ENCODE peak calls at places on chromosomes 6 and 20, in four cellular contexts. R is HepG2, L is upper lobe of left lung, A is HCT116. X is an unnamed sample.

GRCh38 chr20:36856691-36857635 is 19.0 kb upstream of the TLDC2 start:
- ATAC-seq in R (no peak), A (no peak), L (no peak), X (no peak)

GRCh38 chr6:100479180-100480035 is 14.7 kb upstream of the SIM1 start:
- ATAC-seq in R (peak; percentile 75), A (peak; percentile 81), L (peak; percentile 63), X (no peak)

GRCh38 chr6:38413097-38413800 is 226.5 kb downstream of the BTBD9 start:
- ATAC-seq in L (no peak), R (no peak), A (no peak), X (no peak)

GRCh38 chr6:135985471-135985870 is 134.0 kb downstream of the PDE7B start:
- ATAC-seq in L (no peak), A (no peak), R (no peak), X (no peak)

GRCh38 chr20:46257887-46258286 is 50.4 kb downstream of the CDH22 start:
- ATAC-seq in R (no peak), A (no peak), L (no peak), X (no peak)

GRCh38 chr20:22447448-22447778 is 137.0 kb downstream of the FOXA2 start:
- ATAC-seq in R (no peak), L (peak; percentile 5), A (no peak), X (no peak)

GRCh38 chr20:1328680-1329330 is at the start of gene SDCBP2:
- ATAC-seq in R (no peak), A (peak; percentile 48), L (no peak), X (no peak)

GRCh38 chr20:53609501-53610445 is 16.1 kb upstream of the ZNF217 start:
- ATAC-seq in L (peak; percentile 62), R (no peak), A (peak; percentile 33), X (no peak)

GRCh38 chr6:92122746-92123145 is 1296.6 kb downstream of the EPHA7 start:
- ATAC-seq in R (peak; percentile 63), A (no peak), L (no peak), X (no peak)

GRCh38 chr20:18055261-18055660 is 2.5 kb downstream of the OVOL2 start:
- ATAC-seq in A (no peak), R (no peak), L (no peak), X (no peak)

GRCh38 chr6:165663283-165663735 is 268 bp upstream of the PDE10A start:
- ATAC-seq in R (peak; percentile 18), A (no peak), L (peak; percentile 52), X (peak; percentile 9)

GRCh38 chr6:16539086-16539931 is 222.0 kb downstream of the ATXN1 start:
- ATAC-seq in A (peak; percentile 88), L (no peak), R (peak; percentile 94), X (no peak)

GRCh38 chr6:67541591-67541990 is 1093.5 kb upstream of the ADGRB3 start:
- ATAC-seq in R (no peak), L (no peak), A (no peak), X (no peak)

GRCh38 chr20:56554869-56555268 is 21.8 kb downstream of the FAM209B start:
- ATAC-seq in R (peak; percentile 76), A (peak; percentile 87), L (peak; percentile 81), X (peak; percentile 78)

GRCh38 chr20:9051508-9051907 is 17.4 kb upstream of the PLCB4 start:
- ATAC-seq in L (peak; percentile 69), R (no peak), A (peak; percentile 91), X (peak; percentile 89)

GRCh38 chr20:48189177-48189576 is 403.9 kb upstream of the SULF2 start:
- ATAC-seq in R (peak; percentile 74), L (no peak), A (peak; percentile 76), X (no peak)

GRCh38 chr20:10511166-10511506 is 76.0 kb downstream of the SLX4IP start:
- ATAC-seq in L (peak; percentile 19), R (peak; percentile 80), A (peak; percentile 54), X (peak; percentile 18)

GRCh38 chr6:123094768-123095167 is 98.7 kb downstream of the CLVS2 start:
- ATAC-seq in A (no peak), L (no peak), R (no peak), X (no peak)

GRCh38 chr6:14118091-14118439 is 493 bp downstream of the CD83 start:
- ATAC-seq in L (no peak), R (no peak), A (peak; percentile 37), X (no peak)

GRCh38 chr6:53029262-53029661 is 34.2 kb upstream of the GSTA4 start:
- ATAC-seq in A (no peak), L (no peak), R (no peak), X (no peak)

GRCh38 chr6:11636121-11636520 is 98.6 kb downstream of the TMEM170B start:
- ATAC-seq in A (no peak), L (no peak), R (no peak), X (no peak)

GRCh38 chr20:15854871-15855270 is 718.4 kb downstream of the KIF16B start:
- ATAC-seq in A (no peak), R (no peak), L (no peak), X (no peak)

GRCh38 chr20:15860850-15861249 is 712.4 kb downstream of the KIF16B start:
- ATAC-seq in R (no peak), A (no peak), L (no peak), X (no peak)

GRCh38 chr20:15862178-15862577 is 711.1 kb downstream of the KIF16B start:
- ATAC-seq in L (no peak), R (no peak), A (no peak), X (no peak)

GRCh38 chr20:15859061-15859460 is 714.2 kb downstream of the KIF16B start:
- ATAC-seq in R (no peak), A (no peak), L (no peak), X (no peak)

GRCh38 chr20:15857131-15857784 is 716.0 kb downstream of the KIF16B start:
- ATAC-seq in R (no peak), A (no peak), L (no peak), X (no peak)
- TF ChIP-seq CTCF in R (no peak), A (no peak), L (no peak), X (no peak)

DNA sequence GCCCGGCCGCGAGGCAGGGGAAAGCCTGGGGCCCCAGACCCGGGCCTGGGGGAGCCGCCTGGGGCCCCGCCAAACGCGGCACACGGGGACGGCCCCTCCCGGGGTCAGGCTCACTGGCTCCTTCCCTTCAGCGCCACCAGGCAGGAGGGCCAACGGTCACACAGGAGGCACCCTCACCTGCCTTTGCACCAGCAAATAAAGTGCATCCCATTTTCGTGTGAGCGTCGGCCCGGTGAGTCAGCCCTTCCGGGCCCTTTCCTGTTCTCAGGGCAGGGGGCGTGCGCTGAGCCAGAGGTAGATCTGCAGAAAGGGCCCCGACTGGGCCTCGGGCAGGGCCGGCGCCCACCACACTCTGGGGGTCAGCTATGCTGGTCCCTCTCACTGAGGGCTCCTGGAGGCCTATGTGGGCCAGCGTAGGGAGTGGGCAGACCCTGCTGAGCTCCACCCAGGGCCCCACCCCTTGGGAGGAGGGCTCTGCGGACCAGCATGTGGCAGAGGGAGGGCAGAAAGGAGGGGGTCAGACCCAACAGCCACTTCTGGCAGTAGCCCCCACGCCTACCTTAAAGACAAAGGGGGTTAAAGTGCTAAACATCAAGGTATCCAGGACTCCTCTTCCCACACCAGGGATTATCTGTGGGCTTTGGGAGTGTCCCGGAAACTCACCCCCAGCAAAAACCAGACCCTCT is 931 bp upstream of the UCKL1 start:
- ATAC-seq in R (peak; percentile 65), A (peak; percentile 78), L (peak; percentile 72), X (peak; percentile 44)
- TF ChIP-seq POLR2AphosphoS5 in R (peak; percentile 96), A (peak; percentile 89), L (no peak), X (peak; percentile 21)

DNA sequence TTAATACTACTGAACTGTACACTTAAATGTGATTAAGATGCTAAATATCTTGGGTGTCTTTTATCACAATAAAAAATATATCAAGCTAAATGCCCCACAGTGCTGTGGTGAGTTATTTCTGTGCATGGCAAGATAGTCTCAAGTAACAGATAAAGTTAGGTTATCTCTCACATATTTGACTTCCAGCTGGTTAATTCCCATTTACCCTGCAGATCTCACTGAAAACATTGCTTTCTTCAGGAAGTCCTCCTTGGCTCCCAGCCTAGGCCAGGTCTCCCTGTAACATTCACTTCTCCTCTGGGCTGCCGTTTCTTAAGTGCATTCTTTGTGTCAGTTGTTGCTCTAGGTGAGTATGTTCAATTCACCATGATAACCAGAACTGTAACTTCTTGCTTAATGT is 59.1 kb downstream of the SLC22A1 start:
- ATAC-seq in A (no peak), L (no peak), R (no peak), X (no peak)
- TF ChIP-seq POLR2A in A (no peak), L (no peak), R (no peak), X (no peak)

GRCh38 chr6:159842035-159842434 is 42.0 kb downstream of the PNLDC1 start:
- ATAC-seq in R (peak; percentile 79), A (peak; percentile 79), L (no peak), X (no peak)
- TF ChIP-seq CTCF in R (peak; percentile 48), A (peak; percentile 46), L (no peak), X (no peak)

GRCh38 chr6:143772662-143773061 is 70.5 kb upstream of the LTV1 start:
- ATAC-seq in R (no peak), A (no peak), L (peak; percentile 21), X (no peak)

GRCh38 chr6:143775326-143775725 is 67.8 kb upstream of the LTV1 start:
- ATAC-seq in R (no peak), L (no peak), A (no peak), X (no peak)

GRCh38 chr6:143772110-143772509 is 71.0 kb upstream of the LTV1 start:
- ATAC-seq in R (no peak), A (no peak), L (peak; percentile 39), X (no peak)

GRCh38 chr6:143773503-143773902 is 69.6 kb upstream of the LTV1 start:
- ATAC-seq in R (no peak), L (peak; percentile 77), A (no peak), X (peak; percentile 72)

GRCh38 chr6:143774347-143774746 is 68.8 kb upstream of the LTV1 start:
- ATAC-seq in R (no peak), A (no peak), L (peak; percentile 47), X (peak; percentile 52)
- TF ChIP-seq POLR2AphosphoS5 in R (no peak), A (no peak), L (no peak), X (peak; percentile 35)

GRCh38 chr20:4813839-4814695 is 92.4 kb downstream of the PRND start:
- ATAC-seq in A (no peak), R (no peak), L (peak; percentile 81), X (peak; percentile 55)
- TF ChIP-seq POLR2A in A (no peak), R (no peak), L (no peak), X (no peak)

X was measured in gastroesophageal sphincter.